ENCODE peak calls at places on chromosomes 6 and 20, in eight cellular contexts. Z is psoas muscle; M is prostate gland; Y is MG63; S is A673; C is transverse colon; I is naive thymus-derived CD4-positive, alpha-beta T cell; Q is NT2/D1. B is an unnamed sample.

GRCh38 chr6:42766163-42766670 is 15.6 kb upstream of the BICRAL start:
- DNase-seq in Z (peak; percentile 37), M (no peak), Y (peak; percentile 59), S (no peak), C (no peak), I (no peak), Q (no peak), B (no peak)

GRCh38 chr6:113362542-113363430 is 494.4 kb upstream of the MARCKS start:
- DNase-seq in Z (no peak), M (no peak), Y (peak; percentile 17), S (no peak), C (no peak), I (no peak), Q (no peak), B (peak; percentile 36)

GRCh38 chr20:53345536-53346070 is 248.0 kb downstream of the ZNF217 start:
- DNase-seq in Z (no peak), M (no peak), Y (no peak), S (no peak), C (no peak), I (no peak), Q (no peak), B (no peak)

GRCh38 chr20:46312075-46312944 is 4.0 kb upstream of the CDH22 start:
- DNase-seq in Z (no peak), M (no peak), Y (no peak), S (peak; percentile 9), C (no peak), I (no peak), Q (peak; percentile 43), B (peak; percentile 77)

GRCh38 chr6:108476381-108476780 is 84.3 kb upstream of the FOXO3 start:
- DNase-seq in Z (no peak), M (no peak), Y (no peak), S (no peak), C (no peak), I (no peak), Q (no peak), B (no peak)

GRCh38 chr20:24778585-24779031 is 170.5 kb upstream of the CST7 start:
- DNase-seq in Z (no peak), M (no peak), Y (peak; percentile 40), S (no peak), C (peak; percentile 19), I (no peak), Q (no peak), B (no peak)

GRCh38 chr6:107061125-107062020 is 33.4 kb downstream of the MTRES1 start:
- DNase-seq in Z (no peak), M (no peak), Y (no peak), S (no peak), C (no peak), I (peak; percentile 5), Q (no peak), B (no peak)

GRCh38 chr20:14232650-14233049 is 104.8 kb downstream of the FLRT3 start:
- DNase-seq in Z (no peak), M (no peak), Y (no peak), S (no peak), C (no peak), I (no peak), Q (no peak), B (no peak)

GRCh38 chr6:35240838-35241801 is 18.4 kb upstream of the ZNF76 start:
- DNase-seq in Z (peak; percentile 65), M (peak; percentile 68), Y (peak; percentile 80), S (peak; percentile 64), C (peak; percentile 78), I (peak; percentile 62), Q (peak; percentile 61), B (peak; percentile 83)

GRCh38 chr6:1322725-1323219 is 10.9 kb downstream of the FOXQ1 start:
- DNase-seq in Z (no peak), M (no peak), Y (no peak), S (no peak), C (no peak), I (no peak), Q (no peak), B (peak; percentile 56)

GRCh38 chr6:56526860-56527544 is 115.7 kb downstream of the DST start:
- DNase-seq in Z (no peak), M (no peak), Y (no peak), S (no peak), C (no peak), I (no peak), Q (no peak), B (no peak)

GRCh38 chr6:100889351-100889750 is 8.2 kb upstream of the ASCC3 start:
- DNase-seq in Z (no peak), M (no peak), Y (no peak), S (no peak), C (no peak), I (no peak), Q (no peak), B (no peak)

GRCh38 chr20:55977723-55978481 is 27.4 kb downstream of the CBLN4 start:
- DNase-seq in Z (no peak), M (no peak), Y (no peak), S (no peak), C (no peak), I (no peak), Q (no peak), B (no peak)

GRCh38 chr6:44222486-44222986 is 859 bp upstream of the SLC29A1 start:
- DNase-seq in Z (no peak), M (no peak), Y (no peak), S (no peak), C (no peak), I (no peak), Q (no peak), B (no peak)

GRCh38 chr6:11806561-11807317 is 28.1 kb upstream of the ADTRP start:
- DNase-seq in Z (no peak), M (no peak), Y (no peak), S (no peak), C (no peak), I (peak; percentile 22), Q (no peak), B (no peak)

GRCh38 chr6:146890644-146891434 is 292.1 kb downstream of the ADGB start:
- DNase-seq in Z (no peak), M (no peak), Y (no peak), S (no peak), C (no peak), I (no peak), Q (no peak), B (no peak)

GRCh38 chr6:17703256-17703694 is 3.5 kb downstream of the NUP153 start:
- DNase-seq in Z (no peak), M (no peak), Y (peak; percentile 80), S (peak; percentile 56), C (no peak), I (peak; percentile 22), Q (no peak), B (peak; percentile 93)

GRCh38 chr20:3577366-3577765 is 85.8 kb downstream of the GFRA4 start:
- DNase-seq in Z (no peak), M (no peak), Y (no peak), S (no peak), C (no peak), I (no peak), Q (no peak), B (no peak)

GRCh38 chr20:3583765-3584164 is 79.4 kb downstream of the GFRA4 start:
- DNase-seq in Z (no peak), M (no peak), Y (no peak), S (no peak), C (no peak), I (no peak), Q (no peak), B (no peak)

GRCh38 chr20:3576363-3576762 is 86.8 kb downstream of the GFRA4 start:
- DNase-seq in Z (no peak), M (no peak), Y (no peak), S (no peak), C (no peak), I (no peak), Q (no peak), B (no peak)

GRCh38 chr20:3586111-3586510 is 77.1 kb downstream of the GFRA4 start:
- DNase-seq in Z (no peak), M (no peak), Y (no peak), S (no peak), C (no peak), I (no peak), Q (no peak), B (no peak)

GRCh38 chr20:3580412-3580811 is 82.8 kb downstream of the GFRA4 start:
- DNase-seq in Z (no peak), M (no peak), Y (no peak), S (no peak), C (no peak), I (no peak), Q (no peak), B (no peak)
- H3K36me3 ChIP-seq in Z (peaks cover 95% of the 10 kb centered on the region), M (no peaks in the 10 kb centered on the region), Y (no peaks in the 10 kb centered on the region), S (peaks cover 16% of the 10 kb centered on the region), C (no peaks in the 10 kb centered on the region), I (peaks cover 14% of the 10 kb centered on the region), Q (peaks cover 45% of the 10 kb centered on the region), B (peaks cover 34% of the 10 kb centered on the region)

DNA sequence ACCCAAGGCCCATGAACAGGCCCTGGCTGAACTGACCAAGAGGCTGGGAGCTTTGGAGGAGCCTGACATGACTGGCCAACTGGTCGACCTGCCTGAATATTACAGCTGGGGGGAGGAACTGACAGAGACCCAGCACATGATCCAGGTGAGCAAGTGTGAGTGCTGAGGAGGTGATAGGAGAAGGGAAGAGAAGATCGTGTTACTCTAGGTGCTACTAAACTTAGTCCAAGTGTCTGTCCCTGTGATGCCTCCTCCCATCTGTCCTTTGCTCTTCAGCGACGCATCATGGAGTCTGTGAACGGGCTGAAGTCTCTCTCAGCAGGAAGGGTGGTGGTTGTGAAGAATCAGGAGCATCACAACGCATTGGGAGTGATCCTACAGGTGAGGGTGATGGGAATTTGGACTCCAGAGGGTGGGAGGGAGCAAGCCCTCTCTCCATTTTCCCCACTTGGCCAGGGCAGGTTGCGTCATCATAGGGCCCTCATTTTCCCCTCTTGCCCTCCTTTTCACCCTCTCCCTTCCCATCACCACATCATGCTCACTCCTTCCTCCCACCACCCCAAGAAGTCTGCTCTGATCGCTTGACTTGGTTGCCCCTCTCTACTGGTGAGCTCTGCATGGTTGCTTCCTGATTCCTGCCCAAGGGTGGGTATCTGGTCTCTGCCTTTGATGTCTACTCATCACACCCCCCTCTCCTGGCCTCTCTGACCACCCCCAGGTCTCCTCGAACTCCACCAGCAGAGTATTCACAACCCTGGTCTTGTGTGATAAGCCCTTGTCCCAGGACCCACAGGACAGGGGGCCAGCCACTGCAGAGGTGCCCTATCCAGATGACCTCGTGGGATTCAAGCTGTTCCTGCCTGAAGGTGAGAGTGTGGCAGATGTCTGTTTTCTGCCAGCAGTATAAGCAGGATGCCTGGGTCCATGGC is 4.7 kb downstream of the DXO start:
- DNase-seq in Z (no peak), M (no peak), Y (no peak), S (no peak), C (no peak), I (no peak), Q (no peak), B (no peak)
- H3K36me3 ChIP-seq in Z (peaks cover 81% of the 10 kb centered on the region), M (peaks cover 18% of the 10 kb centered on the region), Y (peaks cover 13% of the 10 kb centered on the region), S (peaks cover 40% of the 10 kb centered on the region), C (no peaks in the 10 kb centered on the region), I (peaks cover 15% of the 10 kb centered on the region), Q (peaks cover 84% of the 10 kb centered on the region), B (peaks cover 20% of the 10 kb centered on the region)

DNA sequence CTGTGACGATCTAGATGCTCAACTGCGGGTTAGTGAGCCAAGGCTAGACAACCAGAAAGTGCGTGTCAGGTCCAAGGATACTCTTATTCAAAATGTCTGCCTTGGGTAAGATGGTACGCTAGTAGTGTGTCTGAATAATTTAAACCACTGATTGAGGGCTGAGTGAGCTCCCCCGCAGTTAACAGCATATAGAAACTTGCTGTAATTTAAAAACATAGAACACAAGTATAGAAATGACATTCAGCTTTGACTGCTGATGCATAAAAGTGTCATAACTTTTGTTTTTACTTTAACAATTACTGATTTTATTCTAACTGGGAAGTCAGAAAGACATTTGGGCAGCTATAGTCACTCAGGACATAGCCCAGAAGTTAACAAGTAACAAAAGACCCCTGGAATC is 45.6 kb upstream of the SLC22A1 start:
- DNase-seq in Z (no peak), M (no peak), Y (no peak), S (no peak), C (no peak), I (no peak), Q (no peak), B (no peak)
- H3K36me3 ChIP-seq in Z (peaks cover 100% of the 10 kb centered on the region), M (peaks cover 13% of the 10 kb centered on the region), Y (peaks cover 30% of the 10 kb centered on the region), S (peaks cover 64% of the 10 kb centered on the region), C (no peaks in the 10 kb centered on the region), I (peaks cover 14% of the 10 kb centered on the region), Q (peaks cover 90% of the 10 kb centered on the region), B (peaks cover 51% of the 10 kb centered on the region)

GRCh38 chr20:17655865-17656489 is 26.1 kb downstream of the RRBP1 start:
- DNase-seq in Z (no peak), M (no peak), Y (no peak), S (no peak), C (no peak), I (no peak), Q (no peak), B (no peak)
- H3K36me3 ChIP-seq in Z (peaks cover 13% of the 10 kb centered on the region), M (no peaks in the 10 kb centered on the region), Y (peaks cover 45% of the 10 kb centered on the region), S (peaks cover 19% of the 10 kb centered on the region), C (no peaks in the 10 kb centered on the region), I (peaks cover 7% of the 10 kb centered on the region), Q (peaks cover 78% of the 10 kb centered on the region), B (no peaks in the 10 kb centered on the region)